ENCODE peak calls at places on chromosome 9, in four cellular contexts. M is OCI-LY7, O is PC-3, E is mammary epithelial cell. P is an unnamed sample. For H4K20me1 and H3K4me1, the result is how much of the 10 kb centered on the place peaks cover.

GRCh38 chr9:3916984-3917383 is 382.9 kb downstream of the GLIS3 start:
- DNase-seq in O (peak), M (no peak), E (no peak), P (no peak)

GRCh38 chr9:16364347-16364746 is 506.1 kb downstream of the BNC2 start:
- DNase-seq in O (no peak), E (no peak), M (no peak), P (no peak)

GRCh38 chr9:89753472-89754055 is 148.8 kb downstream of the GADD45G start:
- DNase-seq in O (no peak), M (no peak), E (no peak), P (no peak)

GRCh38 chr9:104772707-104773106 is 8.8 kb downstream of the NIPSNAP3B start:
- DNase-seq in O (no peak), E (no peak), M (peak), P (no peak)

GRCh38 chr9:128882677-128883590 is 1.0 kb downstream of the LRRC8A start:
- DNase-seq in M (peak), E (peak), O (no peak), P (no peak)

GRCh38 chr9:95509851-95510529 is 6.8 kb downstream of the PTCH1 start:
- DNase-seq in M (peak), E (no peak), O (no peak), P (no peak)

GRCh38 chr9:116208417-116209232 is 55.0 kb downstream of the PAPPA start:
- DNase-seq in O (peak), M (no peak), E (peak), P (no peak)

GRCh38 chr9:73437758-73438157 is 286.1 kb downstream of the ANXA1 start:
- DNase-seq in E (peak), O (no peak), M (no peak), P (no peak)

GRCh38 chr9:95057121-95057520 is 260.4 kb downstream of the FANCC start:
- DNase-seq in E (no peak), M (no peak), O (no peak), P (no peak)

GRCh38 chr9:6024035-6024554 is 8.7 kb upstream of the RANBP6 start:
- DNase-seq in O (peak), M (peak), E (no peak), P (no peak)

GRCh38 chr9:95116002-95116819 is 201.3 kb downstream of the FANCC start:
- DNase-seq in O (peak), E (no peak), M (no peak), P (no peak)

GRCh38 chr9:107286057-107286456 is 3.0 kb downstream of the RAD23B start:
- DNase-seq in M (no peak), E (peak), O (peak), P (no peak)

GRCh38 chr9:31908158-31908890 is 476.1 kb upstream of the ACO1 start:
- DNase-seq in M (no peak), O (peak), E (peak), P (no peak)

GRCh38 chr9:38662763-38663593 is 42.6 kb upstream of the ANKRD18A start:
- DNase-seq in M (no peak), O (peak), E (no peak), P (no peak)

GRCh38 chr9:14098102-14098501 is 215.8 kb downstream of the NFIB start:
- DNase-seq in E (no peak), M (no peak), O (peak), P (no peak)

GRCh38 chr9:764105-764524 is 77.4 kb upstream of the DMRT1 start:
- DNase-seq in M (peak), O (peak), E (peak), P (peak)

GRCh38 chr9:91305596-91305995 is 56.1 kb downstream of the AUH start:
- DNase-seq in O (no peak), M (no peak), E (peak), P (no peak)

GRCh38 chr9:95048225-95049087 is 269.1 kb downstream of the FANCC start:
- DNase-seq in M (no peak), E (peak), O (peak), P (peak)

GRCh38 chr9:93650448-93650847 is 74.1 kb downstream of the PHF2 start:
- DNase-seq in M (no peak), E (no peak), O (no peak), P (no peak)

GRCh38 chr9:127809562-127810377 is 7.1 kb downstream of the FPGS start:
- DNase-seq in O (no peak), E (peak), M (peak), P (no peak)

GRCh38 chr9:100112677-100113336 is 13.8 kb downstream of the INVS start:
- DNase-seq in E (no peak), M (no peak), O (no peak), P (no peak)

GRCh38 chr9:36037580-36038169 is 962 bp downstream of the RECK start:
- DNase-seq in O (no peak), M (no peak), E (peak), P (no peak)

GRCh38 chr9:69397384-69398214 is 72.6 kb downstream of the ENTREP1 start:
- DNase-seq in E (no peak), O (peak), M (no peak), P (no peak)

GRCh38 chr9:73810585-73811215 is 659.0 kb downstream of the ANXA1 start:
- DNase-seq in O (no peak), E (peak), M (no peak), P (no peak)

DNA sequence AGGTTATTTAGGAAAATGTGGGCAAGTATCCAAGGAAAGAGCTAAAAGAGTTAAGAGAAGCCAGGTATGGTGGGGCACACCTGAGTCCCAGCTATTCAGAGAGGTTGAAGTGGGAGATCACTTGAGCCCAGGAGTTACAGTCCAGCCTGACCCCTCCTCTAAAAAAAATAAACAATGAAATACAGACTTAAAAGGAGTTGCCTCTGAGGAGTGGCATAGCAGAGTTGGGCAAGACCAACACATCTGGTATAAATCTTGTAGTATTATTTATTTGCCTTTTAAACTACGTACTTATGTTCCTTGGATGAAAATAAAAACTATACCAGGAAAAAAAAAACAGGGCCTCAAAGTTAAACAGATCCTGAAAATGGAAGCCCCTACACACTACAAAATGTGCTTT is 48.2 kb downstream of the MED27 start:
- DNase-seq in E (no peak), M (no peak), O (no peak), P (no peak)
- H4K20me1 ChIP-seq in E (under half), M (under half), O (under half), P (under half)

DNA sequence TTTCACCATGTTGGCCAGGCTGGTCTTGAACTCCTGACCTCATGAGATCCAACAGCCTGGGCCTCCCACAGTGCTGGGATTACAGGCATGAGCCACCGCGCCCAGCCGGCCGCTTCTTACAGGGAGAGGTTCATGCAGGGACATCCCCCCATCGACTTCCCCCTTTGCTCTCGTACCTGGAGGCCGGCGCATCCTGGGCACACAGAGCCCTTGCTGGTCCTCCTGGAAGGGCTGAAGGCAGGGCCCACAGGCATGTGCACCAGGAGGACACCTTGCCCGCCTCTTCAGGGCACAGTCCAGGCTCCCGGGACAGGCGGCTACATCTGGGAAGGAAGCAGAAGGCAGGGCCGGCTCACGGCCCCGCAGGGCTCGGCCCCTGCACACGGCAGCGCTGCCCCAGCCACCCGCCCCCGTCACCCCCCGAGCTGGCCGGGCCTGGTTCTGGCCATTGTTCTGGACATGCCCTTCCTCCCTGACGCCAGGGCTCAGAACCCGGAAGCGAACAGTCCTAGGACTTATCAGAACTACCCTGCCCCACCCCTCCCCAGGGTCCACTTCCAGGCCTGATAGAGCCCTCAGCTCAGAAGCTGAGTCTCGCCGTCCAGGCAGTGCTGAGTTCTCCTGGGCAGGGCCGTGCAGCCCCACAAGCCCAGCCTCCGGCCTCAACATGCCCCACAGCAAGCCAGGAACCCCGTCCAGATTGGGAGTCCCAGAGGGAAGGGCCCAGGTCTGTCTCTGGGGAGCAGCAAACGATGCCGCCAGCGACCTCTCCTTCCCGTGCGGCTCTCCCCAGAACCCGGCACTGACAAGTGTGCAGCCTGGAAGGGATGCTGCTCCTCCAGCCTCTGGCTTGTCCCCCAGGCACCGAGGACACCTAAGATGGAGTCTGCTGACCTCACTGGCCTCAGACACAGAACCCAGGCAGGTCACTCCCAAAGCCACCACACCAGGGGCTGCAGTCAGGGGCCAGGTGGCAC is 2.9 kb downstream of the NPDC1 start:
- DNase-seq in M (no peak), O (no peak), E (no peak), P (no peak)
- H3K4me3 ChIP-seq in M (no peak), O (no peak), E (no peak), P (no peak)

DNA sequence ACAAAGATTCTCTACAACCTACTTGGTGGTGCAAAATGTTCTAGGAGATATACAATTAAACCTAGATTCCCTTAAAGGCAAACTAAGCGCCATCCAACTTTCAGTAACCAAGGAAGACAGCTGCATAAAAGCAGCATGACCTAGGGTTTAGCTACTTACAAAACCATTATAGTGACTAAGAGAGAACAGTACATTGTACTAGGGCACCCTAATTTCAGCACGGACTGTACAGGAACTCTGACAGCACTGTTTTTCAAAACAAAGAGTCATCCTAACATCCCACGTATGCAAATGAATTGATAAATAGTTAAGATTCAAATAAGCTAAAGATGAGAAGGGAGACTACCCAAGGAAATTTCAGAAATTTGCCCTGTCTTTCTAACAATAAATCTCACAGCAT is 30.0 kb downstream of the STRBP start:
- DNase-seq in O (no peak), M (peak), E (no peak), P (no peak)
- H3K4me1 ChIP-seq in O (under half), M (half or more), E (under half), P (under half)

GRCh38 chr9:124332756-124333155 is 75.0 kb downstream of the NEK6 start:
- DNase-seq in E (no peak), O (no peak), M (no peak), P (no peak)

GRCh38 chr9:124332321-124332720 is 74.6 kb downstream of the NEK6 start:
- DNase-seq in E (no peak), M (no peak), O (no peak), P (no peak)

GRCh38 chr9:124333180-124333579 is 75.4 kb downstream of the NEK6 start:
- DNase-seq in O (no peak), E (no peak), M (no peak), P (no peak)

GRCh38 chr9:124329996-124330714 is 72.4 kb downstream of the NEK6 start:
- DNase-seq in E (no peak), O (no peak), M (no peak), P (no peak)

DNA sequence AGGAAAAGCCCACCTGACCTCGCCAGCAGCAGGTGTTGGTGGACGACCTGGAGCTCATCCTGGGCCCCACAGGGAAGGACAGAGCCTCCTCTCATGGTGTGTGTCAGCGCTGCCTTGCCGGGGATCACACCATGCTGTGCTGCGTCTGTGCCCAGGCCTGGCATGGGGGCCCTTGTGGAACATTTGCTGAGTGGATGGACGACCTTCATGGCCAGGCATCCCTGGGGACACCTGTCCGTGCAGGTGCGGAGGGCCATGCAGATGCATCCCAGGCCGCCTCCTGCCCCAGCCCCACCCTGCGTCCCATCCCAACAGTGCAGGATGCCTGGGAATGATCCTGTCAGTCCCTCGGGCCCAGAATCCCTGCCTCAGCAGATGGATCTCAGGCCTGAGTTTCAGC is 73.8 kb downstream of the NEK6 start:
- DNase-seq in E (no peak), O (no peak), M (no peak), P (no peak)
- H4K20me1 ChIP-seq in E (under half), O (under half), M (under half), P (under half)

GRCh38 chr9:37198034-37198718 is 77.8 kb downstream of the ZCCHC7 start:
- DNase-seq in M (no peak), E (no peak), O (no peak), P (no peak)
- H3K4me3 ChIP-seq in M (peak), E (no peak), O (no peak), P (no peak)

GRCh38 chr9:8287501-8287900 is 487.9 kb upstream of the DMAC1 start:
- DNase-seq in E (no peak), O (no peak), M (no peak), P (no peak)
- H3K4me1 ChIP-seq in E (under half), O (under half), M (under half), P (under half)

DNA sequence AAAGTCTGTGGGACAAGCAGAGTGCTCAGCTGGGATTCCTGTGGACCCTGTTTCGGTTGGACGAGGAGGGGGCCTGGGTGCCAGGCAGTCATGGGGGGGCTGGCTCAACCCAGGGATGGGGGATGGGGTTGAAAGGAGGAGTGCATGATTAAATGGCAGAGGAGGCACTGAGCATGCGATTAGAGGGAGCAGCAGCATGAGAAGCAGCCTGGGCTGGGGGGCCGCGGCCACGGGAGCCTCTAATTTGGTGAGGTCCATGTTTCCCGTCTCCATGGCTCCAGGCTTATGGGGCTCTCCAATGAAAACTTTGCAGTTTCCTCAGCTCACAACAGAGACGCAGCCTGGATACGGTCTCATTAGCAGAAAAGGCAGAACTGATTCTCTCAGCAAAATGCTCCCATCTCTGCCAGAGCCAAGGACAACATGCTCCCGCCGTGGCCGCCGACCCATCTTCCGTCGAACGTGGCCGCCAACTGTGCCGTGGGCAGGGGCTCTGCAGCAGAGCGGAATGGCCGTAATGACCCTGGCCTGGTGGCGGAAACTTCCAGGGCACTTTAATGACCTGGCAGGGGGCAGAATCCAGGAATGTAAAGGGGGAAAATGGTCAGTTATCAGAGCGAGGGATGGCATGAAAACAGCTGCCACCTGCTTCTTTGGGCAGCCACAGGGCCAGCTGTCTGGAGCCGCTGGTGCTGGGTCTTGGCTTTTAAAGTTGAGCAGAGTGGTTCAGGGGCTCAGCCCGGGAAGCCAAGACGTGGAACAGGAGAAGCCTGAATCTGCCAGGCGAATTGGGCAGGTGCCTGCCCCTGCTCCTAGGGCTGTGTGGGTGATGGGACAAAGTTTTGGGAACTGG is 76.4 kb downstream of the COL5A1 start:
- DNase-seq in M (no peak), O (no peak), E (no peak), P (no peak)
- H4K20me1 ChIP-seq in M (under half), O (under half), E (under half), P (under half)

GRCh38 chr9:34379334-34380033 is 2.8 kb upstream of the MYORG start:
- DNase-seq in O (peak), E (peak), M (peak), P (peak)
- H3K4me3 ChIP-seq in O (peak), E (no peak), M (peak), P (peak)

P was measured in keratinocyte.